ENCODE peak calls at places on chromosomes 1 and 21, in five cellular contexts. B is endodermal cell, E is adrenal gland, N is cardiac fibroblast, T is IMR-90. A is an unnamed sample.
A peak's percentile ranks its signal among the peaks of the same experiment; 100 is the strongest.

GRCh38 chr1:155003227-155003765 is 694 bp downstream of the ZBTB7B start:
- DNase-seq in N (peak; percentile 30), E (peak; percentile 65), B (peak; percentile 81), T (no peak), A (no peak)

GRCh38 chr1:193458628-193459027 is 272.2 kb upstream of the B3GALT2 start:
- DNase-seq in E (no peak), B (no peak), N (no peak), T (no peak), A (no peak)

GRCh38 chr1:151980287-151981177 is 13.1 kb downstream of the S100A10 start:
- DNase-seq in E (peak; percentile 42), N (peak; percentile 92), T (peak; percentile 37), B (no peak), A (peak; percentile 62)

GRCh38 chr1:112743174-112744018 is 28.3 kb upstream of the PPM1J start:
- DNase-seq in T (peak; percentile 19), N (no peak), B (peak; percentile 80), E (no peak), A (no peak)

GRCh38 chr21:45182958-45183357 is 104.7 kb downstream of the POFUT2 start:
- DNase-seq in T (no peak), B (no peak), N (no peak), E (no peak), A (no peak)

GRCh38 chr1:40267767-40268187 is 9.7 kb downstream of the ZMPSTE24 start:
- DNase-seq in T (peak; percentile 97), E (peak; percentile 43), N (peak; percentile 97), B (no peak), A (peak; percentile 98)

GRCh38 chr1:201766117-201766863 is 62.7 kb upstream of the IPO9 start:
- DNase-seq in N (peak; percentile 95), T (peak; percentile 91), E (no peak), B (no peak), A (peak; percentile 96)

GRCh38 chr1:36328713-36329112 is 5.3 kb upstream of the EVA1B start:
- DNase-seq in E (peak; percentile 57), B (no peak), T (no peak), N (peak; percentile 59), A (no peak)

GRCh38 chr1:56146449-56146848 is 432.9 kb downstream of the PLPP3 start:
- DNase-seq in E (no peak), N (peak; percentile 82), T (peak; percentile 76), B (no peak), A (peak; percentile 78)

GRCh38 chr21:41835711-41836154 is 43.4 kb downstream of the PRDM15 start:
- DNase-seq in B (no peak), E (no peak), N (no peak), T (no peak), A (no peak)

GRCh38 chr1:8858112-8858668 is 20.3 kb downstream of the ENO1 start:
- DNase-seq in E (no peak), N (peak; percentile 82), B (peak; percentile 62), T (peak; percentile 88), A (peak; percentile 90)

GRCh38 chr1:189939967-189940366 is 537.7 kb downstream of the BRINP3 start:
- DNase-seq in E (no peak), N (peak; percentile 53), B (no peak), T (peak; percentile 78), A (peak; percentile 61)

GRCh38 chr1:205514211-205515142 is 10.0 kb downstream of the CDK18 start:
- DNase-seq in T (no peak), B (no peak), N (no peak), E (no peak), A (no peak)

GRCh38 chr1:156709743-156710489 is 4.5 kb upstream of the CRABP2 start:
- DNase-seq in T (peak; percentile 62), E (peak; percentile 72), B (no peak), N (peak; percentile 80), A (peak; percentile 67)

GRCh38 chr21:26391166-26391565 is 181.9 kb downstream of the CYYR1 start:
- DNase-seq in B (no peak), T (no peak), E (no peak), N (no peak), A (no peak)

GRCh38 chr1:168521391-168522000 is 22.3 kb downstream of the XCL2 start:
- DNase-seq in E (no peak), B (no peak), T (no peak), N (no peak), A (no peak)

GRCh38 chr1:64745181-64745985 is 508 bp downstream of the RAVER2 start:
- DNase-seq in T (no peak), N (peak; percentile 58), E (peak; percentile 31), B (peak; percentile 78), A (peak; percentile 43)

GRCh38 chr1:61053712-61054608 is 28.4 kb upstream of the NFIA start:
- DNase-seq in T (no peak), N (peak; percentile 25), B (peak; percentile 78), E (peak; percentile 48), A (peak; percentile 19)

GRCh38 chr1:87706779-87707228 is 378.1 kb downstream of the LMO4 start:
- DNase-seq in T (peak; percentile 48), B (no peak), N (peak; percentile 15), E (no peak), A (no peak)

GRCh38 chr1:19390166-19390850 is 78.2 kb downstream of the SLC66A1 start:
- DNase-seq in T (no peak), E (no peak), B (no peak), N (no peak), A (no peak)

GRCh38 chr1:212618466-212619210 is 10.1 kb downstream of the ATF3 start:
- DNase-seq in B (no peak), E (no peak), T (peak; percentile 80), N (no peak), A (no peak)

GRCh38 chr1:24752305-24752704 is 7.1 kb downstream of the CLIC4 start:
- DNase-seq in B (no peak), N (no peak), E (no peak), T (no peak), A (no peak)

GRCh38 chr1:40004857-40005256 is 35.7 kb upstream of the CAP1 start:
- DNase-seq in B (no peak), E (no peak), T (no peak), N (no peak), A (no peak)

GRCh38 chr1:67313934-67314671 is 6.4 kb downstream of the IL12RB2 start:
- DNase-seq in N (no peak), T (no peak), B (no peak), E (no peak), A (no peak)

GRCh38 chr1:158329807-158330206 is 1.5 kb downstream of the CD1B start:
- DNase-seq in N (peak; percentile 0), B (peak; percentile 47), E (no peak), T (no peak), A (peak; percentile 1)

GRCh38 chr1:158330390-158330789 is 941 bp downstream of the CD1B start:
- DNase-seq in T (no peak), E (no peak), B (no peak), N (no peak), A (no peak)

GRCh38 chr1:158331431-158331830 is at the start of gene CD1B:
- DNase-seq in T (no peak), B (no peak), N (no peak), E (no peak), A (no peak)

GRCh38 chr1:158329300-158329699 is 2.0 kb downstream of the CD1B start:
- DNase-seq in N (no peak), E (no peak), T (no peak), B (no peak), A (no peak)

GRCh38 chr1:158328424-158328823 is 2.9 kb downstream of the CD1B start:
- DNase-seq in B (no peak), T (no peak), E (no peak), N (no peak), A (no peak)
- H3K4me3 ChIP-seq in B (no peak overlapping the region), T (no peak overlapping the region), E (no peak overlapping the region), N (no peak overlapping the region), A (no peak overlapping the region)

GRCh38 chr1:23198373-23198772 is 18.9 kb downstream of the HTR1D start:
- DNase-seq in T (peak; percentile 97), E (no peak), N (peak; percentile 88), B (no peak), A (peak; percentile 92)
- TF ChIP-seq CTCF in T (peak; percentile 3), E (no peak), N (peak; percentile 14), B (no peak), A (peak; percentile 3)

GRCh38 chr1:192158181-192158580 is at the start of gene RGS18:
- DNase-seq in E (no peak), N (peak; percentile 47), B (no peak), T (peak; percentile 84), A (peak; percentile 66)

GRCh38 chr1:192157067-192157466 is 1.2 kb upstream of the RGS18 start:
- DNase-seq in T (no peak), B (no peak), E (no peak), N (no peak), A (no peak)

GRCh38 chr1:192160186-192160585 is 1.9 kb downstream of the RGS18 start:
- DNase-seq in N (no peak), T (peak; percentile 30), B (no peak), E (no peak), A (no peak)

GRCh38 chr1:192159769-192160168 is 1.5 kb downstream of the RGS18 start:
- DNase-seq in T (no peak), N (no peak), B (no peak), E (no peak), A (peak; percentile 22)

DNA sequence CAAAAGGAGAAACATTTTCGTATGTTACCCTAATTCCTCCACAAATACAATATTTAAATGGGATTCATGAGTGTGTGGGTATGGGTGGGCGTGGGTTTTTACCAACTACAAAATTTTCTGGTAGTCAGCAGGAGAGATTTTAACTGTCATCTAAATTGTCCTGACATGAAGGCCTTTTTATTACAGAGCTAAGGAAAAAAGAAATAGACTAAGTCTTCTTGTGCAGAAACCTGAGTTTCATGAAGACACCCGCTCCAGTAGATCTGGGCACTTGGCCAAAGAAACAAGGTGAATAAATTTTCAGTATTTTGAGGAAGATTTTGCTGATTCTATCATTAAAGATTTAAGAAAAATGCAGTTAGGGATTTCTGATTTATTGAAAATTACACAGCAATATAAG is 772 bp downstream of the RGS18 start:
- DNase-seq in B (no peak), E (no peak), T (no peak), N (no peak), A (no peak)
- H3K4me3 ChIP-seq in B (no peak overlapping the region), E (no peak overlapping the region), T (peak overlapping the region; percentile 16), N (no peak overlapping the region), A (no peak overlapping the region)

DNA sequence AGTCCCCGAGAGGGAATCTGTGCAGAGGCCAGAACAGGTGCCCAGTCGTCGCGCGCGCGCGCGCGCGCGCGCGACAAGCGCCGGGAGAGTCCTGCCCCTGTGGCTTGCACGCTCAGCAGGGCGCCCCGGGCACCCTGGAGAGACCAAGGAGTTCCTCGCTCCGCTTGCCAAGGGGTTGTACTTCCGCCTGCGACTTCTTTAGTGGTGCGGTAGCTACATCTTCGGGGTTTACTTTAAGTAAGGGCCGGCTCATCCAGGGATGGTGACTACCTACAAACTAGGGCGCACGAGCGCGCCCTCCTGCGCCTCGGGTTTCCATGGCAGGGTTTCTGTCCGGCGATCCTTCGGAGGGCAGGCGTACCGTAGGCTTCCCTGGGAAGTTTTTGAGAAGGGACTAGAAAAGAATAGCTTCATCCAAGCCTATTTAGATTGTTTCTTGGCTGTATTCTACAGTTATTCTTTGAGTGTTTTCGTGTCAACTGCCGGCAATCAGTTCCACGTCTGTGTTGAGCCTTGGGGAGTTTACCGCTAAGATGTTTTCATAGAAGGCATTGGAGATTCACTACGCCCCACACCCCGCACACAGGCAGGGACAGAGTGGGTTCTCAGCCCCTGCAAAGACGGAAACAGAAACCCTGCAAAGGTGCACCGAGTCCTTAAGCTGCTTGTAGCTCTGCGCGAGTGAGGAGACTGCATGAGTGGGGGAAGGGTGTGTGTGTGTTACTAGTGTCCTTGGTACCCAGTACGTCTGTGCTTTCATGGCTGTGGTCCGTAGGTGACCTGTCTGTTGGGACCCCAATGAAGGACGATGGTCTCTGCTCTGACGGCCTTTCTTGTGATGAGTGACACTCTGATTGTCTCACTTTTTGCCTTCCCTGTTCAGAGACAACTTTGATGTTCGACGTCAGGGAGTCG is 1.7 kb downstream of the LHX4 start:
- DNase-seq in E (no peak), N (peak; percentile 29), B (peak; percentile 88), T (peak; percentile 45), A (peak; percentile 31)
- TF ChIP-seq CTCF in E (no peak), N (no peak), B (peak; percentile 46), T (no peak), A (no peak)

A was measured in fibroblast of pulmonary artery.